ENCODE peak calls at places on chromosomes 3 and 15, in ten cellular contexts. One of them, this sample, is unnamed.

GRCh38 chr3:124558898-124559649 is 171.2 kb upstream of the UMPS start:
- ATAC-seq in activated T-cell treated with anti-CD3 and anti-CD28 coated beads, Interleukin-2, amount 50 U/mL, for 72 hours: no peak
- ATAC-seq in upper lobe of right lung: peak
- ATAC-seq in Right ventricle myocardium inferior: peak
- ATAC-seq in omental fat pad: peak
- ATAC-seq in pancreas: peak
- ATAC-seq in central memory CD8-positive, alpha-beta T cell: no peak
- ATAC-seq in activated CD8-positive, alpha-beta memory T cell treated with anti-CD3 and anti-CD28 coated beads, Interleukin-2, amount 10 ng/mL, durations not matched to agents 7 days and 5 days: no peak
- ATAC-seq in body of pancreas: peak
- ATAC-seq in DND-41: no peak
- ATAC-seq in this sample: peak

GRCh38 chr15:100863406-100864198 is 16.0 kb upstream of the ALDH1A3 start:
- ATAC-seq in activated T-cell treated with anti-CD3 and anti-CD28 coated beads, Interleukin-2, amount 50 U/mL, for 72 hours: no peak
- ATAC-seq in upper lobe of right lung: peak
- ATAC-seq in Right ventricle myocardium inferior: peak
- ATAC-seq in omental fat pad: peak
- ATAC-seq in pancreas: peak
- ATAC-seq in central memory CD8-positive, alpha-beta T cell: no peak
- ATAC-seq in activated CD8-positive, alpha-beta memory T cell treated with anti-CD3 and anti-CD28 coated beads, Interleukin-2, amount 10 ng/mL, durations not matched to agents 7 days and 5 days: no peak
- ATAC-seq in body of pancreas: peak
- ATAC-seq in DND-41: no peak
- ATAC-seq in this sample: no peak

GRCh38 chr15:61228025-61228901 is 839 bp downstream of the RORA start:
- ATAC-seq in activated T-cell treated with anti-CD3 and anti-CD28 coated beads, Interleukin-2, amount 50 U/mL, for 72 hours: no peak
- ATAC-seq in upper lobe of right lung: no peak
- ATAC-seq in Right ventricle myocardium inferior: no peak
- ATAC-seq in omental fat pad: no peak
- ATAC-seq in pancreas: peak
- ATAC-seq in central memory CD8-positive, alpha-beta T cell: no peak
- ATAC-seq in activated CD8-positive, alpha-beta memory T cell treated with anti-CD3 and anti-CD28 coated beads, Interleukin-2, amount 10 ng/mL, durations not matched to agents 7 days and 5 days: no peak
- ATAC-seq in body of pancreas: no peak
- ATAC-seq in DND-41: no peak
- ATAC-seq in this sample: no peak

GRCh38 chr3:16286672-16287604 is 21.9 kb downstream of the OXNAD1 start:
- ATAC-seq in activated T-cell treated with anti-CD3 and anti-CD28 coated beads, Interleukin-2, amount 50 U/mL, for 72 hours: peak
- ATAC-seq in upper lobe of right lung: no peak
- ATAC-seq in Right ventricle myocardium inferior: no peak
- ATAC-seq in omental fat pad: no peak
- ATAC-seq in pancreas: no peak
- ATAC-seq in central memory CD8-positive, alpha-beta T cell: peak
- ATAC-seq in activated CD8-positive, alpha-beta memory T cell treated with anti-CD3 and anti-CD28 coated beads, Interleukin-2, amount 10 ng/mL, durations not matched to agents 7 days and 5 days: peak
- ATAC-seq in body of pancreas: no peak
- ATAC-seq in DND-41: no peak
- ATAC-seq in this sample: no peak

GRCh38 chr15:66680502-66680901 is 21.5 kb upstream of the SMAD6 start:
- ATAC-seq in activated T-cell treated with anti-CD3 and anti-CD28 coated beads, Interleukin-2, amount 50 U/mL, for 72 hours: no peak
- ATAC-seq in upper lobe of right lung: no peak
- ATAC-seq in Right ventricle myocardium inferior: no peak
- ATAC-seq in omental fat pad: no peak
- ATAC-seq in pancreas: no peak
- ATAC-seq in central memory CD8-positive, alpha-beta T cell: no peak
- ATAC-seq in activated CD8-positive, alpha-beta memory T cell treated with anti-CD3 and anti-CD28 coated beads, Interleukin-2, amount 10 ng/mL, durations not matched to agents 7 days and 5 days: no peak
- ATAC-seq in body of pancreas: no peak
- ATAC-seq in DND-41: no peak
- ATAC-seq in this sample: no peak

GRCh38 chr3:43346990-43347749 is 60.8 kb downstream of the SNRK start:
- ATAC-seq in activated T-cell treated with anti-CD3 and anti-CD28 coated beads, Interleukin-2, amount 50 U/mL, for 72 hours: peak
- ATAC-seq in upper lobe of right lung: peak
- ATAC-seq in Right ventricle myocardium inferior: no peak
- ATAC-seq in omental fat pad: no peak
- ATAC-seq in pancreas: no peak
- ATAC-seq in central memory CD8-positive, alpha-beta T cell: peak
- ATAC-seq in activated CD8-positive, alpha-beta memory T cell treated with anti-CD3 and anti-CD28 coated beads, Interleukin-2, amount 10 ng/mL, durations not matched to agents 7 days and 5 days: peak
- ATAC-seq in body of pancreas: no peak
- ATAC-seq in DND-41: peak
- ATAC-seq in this sample: no peak

GRCh38 chr3:136171097-136171542 is 25.0 kb downstream of the MSL2 start:
- ATAC-seq in activated T-cell treated with anti-CD3 and anti-CD28 coated beads, Interleukin-2, amount 50 U/mL, for 72 hours: peak
- ATAC-seq in upper lobe of right lung: no peak
- ATAC-seq in Right ventricle myocardium inferior: no peak
- ATAC-seq in omental fat pad: peak
- ATAC-seq in pancreas: peak
- ATAC-seq in central memory CD8-positive, alpha-beta T cell: no peak
- ATAC-seq in activated CD8-positive, alpha-beta memory T cell treated with anti-CD3 and anti-CD28 coated beads, Interleukin-2, amount 10 ng/mL, durations not matched to agents 7 days and 5 days: peak
- ATAC-seq in body of pancreas: no peak
- ATAC-seq in DND-41: no peak
- ATAC-seq in this sample: peak

GRCh38 chr15:59160880-59161593 is 45.6 kb upstream of the LDHAL6B start:
- ATAC-seq in activated T-cell treated with anti-CD3 and anti-CD28 coated beads, Interleukin-2, amount 50 U/mL, for 72 hours: no peak
- ATAC-seq in upper lobe of right lung: peak
- ATAC-seq in Right ventricle myocardium inferior: no peak
- ATAC-seq in omental fat pad: no peak
- ATAC-seq in pancreas: peak
- ATAC-seq in central memory CD8-positive, alpha-beta T cell: no peak
- ATAC-seq in activated CD8-positive, alpha-beta memory T cell treated with anti-CD3 and anti-CD28 coated beads, Interleukin-2, amount 10 ng/mL, durations not matched to agents 7 days and 5 days: no peak
- ATAC-seq in body of pancreas: no peak
- ATAC-seq in DND-41: no peak
- ATAC-seq in this sample: no peak

GRCh38 chr15:67548862-67549651 is 6.6 kb downstream of the MAP2K5 start:
- ATAC-seq in activated T-cell treated with anti-CD3 and anti-CD28 coated beads, Interleukin-2, amount 50 U/mL, for 72 hours: no peak
- ATAC-seq in upper lobe of right lung: peak
- ATAC-seq in Right ventricle myocardium inferior: peak
- ATAC-seq in omental fat pad: no peak
- ATAC-seq in pancreas: peak
- ATAC-seq in central memory CD8-positive, alpha-beta T cell: no peak
- ATAC-seq in activated CD8-positive, alpha-beta memory T cell treated with anti-CD3 and anti-CD28 coated beads, Interleukin-2, amount 10 ng/mL, durations not matched to agents 7 days and 5 days: no peak
- ATAC-seq in body of pancreas: no peak
- ATAC-seq in DND-41: no peak
- ATAC-seq in this sample: no peak

GRCh38 chr15:80674245-80674614 is 20.9 kb upstream of the ABHD17C start:
- ATAC-seq in activated T-cell treated with anti-CD3 and anti-CD28 coated beads, Interleukin-2, amount 50 U/mL, for 72 hours: no peak
- ATAC-seq in upper lobe of right lung: no peak
- ATAC-seq in Right ventricle myocardium inferior: no peak
- ATAC-seq in omental fat pad: no peak
- ATAC-seq in pancreas: peak
- ATAC-seq in central memory CD8-positive, alpha-beta T cell: no peak
- ATAC-seq in activated CD8-positive, alpha-beta memory T cell treated with anti-CD3 and anti-CD28 coated beads, Interleukin-2, amount 10 ng/mL, durations not matched to agents 7 days and 5 days: no peak
- ATAC-seq in body of pancreas: no peak
- ATAC-seq in DND-41: no peak
- ATAC-seq in this sample: no peak

GRCh38 chr3:53354945-53355498 is 7.7 kb upstream of the DCP1A start:
- ATAC-seq in activated T-cell treated with anti-CD3 and anti-CD28 coated beads, Interleukin-2, amount 50 U/mL, for 72 hours: no peak
- ATAC-seq in upper lobe of right lung: no peak
- ATAC-seq in Right ventricle myocardium inferior: no peak
- ATAC-seq in omental fat pad: no peak
- ATAC-seq in pancreas: no peak
- ATAC-seq in central memory CD8-positive, alpha-beta T cell: no peak
- ATAC-seq in activated CD8-positive, alpha-beta memory T cell treated with anti-CD3 and anti-CD28 coated beads, Interleukin-2, amount 10 ng/mL, durations not matched to agents 7 days and 5 days: no peak
- ATAC-seq in body of pancreas: no peak
- ATAC-seq in DND-41: no peak
- ATAC-seq in this sample: no peak

GRCh38 chr15:75089781-75090734 is 66.7 kb downstream of the PPCDC start:
- ATAC-seq in activated T-cell treated with anti-CD3 and anti-CD28 coated beads, Interleukin-2, amount 50 U/mL, for 72 hours: no peak
- ATAC-seq in upper lobe of right lung: peak
- ATAC-seq in Right ventricle myocardium inferior: peak
- ATAC-seq in omental fat pad: peak
- ATAC-seq in pancreas: peak
- ATAC-seq in central memory CD8-positive, alpha-beta T cell: no peak
- ATAC-seq in activated CD8-positive, alpha-beta memory T cell treated with anti-CD3 and anti-CD28 coated beads, Interleukin-2, amount 10 ng/mL, durations not matched to agents 7 days and 5 days: no peak
- ATAC-seq in body of pancreas: no peak
- ATAC-seq in DND-41: no peak
- ATAC-seq in this sample: peak

GRCh38 chr3:81439088-81439487 is 322.4 kb downstream of the GBE1 start:
- ATAC-seq in activated T-cell treated with anti-CD3 and anti-CD28 coated beads, Interleukin-2, amount 50 U/mL, for 72 hours: no peak
- ATAC-seq in upper lobe of right lung: no peak
- ATAC-seq in Right ventricle myocardium inferior: no peak
- ATAC-seq in omental fat pad: no peak
- ATAC-seq in pancreas: no peak
- ATAC-seq in central memory CD8-positive, alpha-beta T cell: no peak
- ATAC-seq in activated CD8-positive, alpha-beta memory T cell treated with anti-CD3 and anti-CD28 coated beads, Interleukin-2, amount 10 ng/mL, durations not matched to agents 7 days and 5 days: no peak
- ATAC-seq in body of pancreas: no peak
- ATAC-seq in DND-41: no peak
- ATAC-seq in this sample: no peak

GRCh38 chr3:186976802-186977201 is 46.5 kb downstream of the ST6GAL1 start:
- ATAC-seq in activated T-cell treated with anti-CD3 and anti-CD28 coated beads, Interleukin-2, amount 50 U/mL, for 72 hours: no peak
- ATAC-seq in upper lobe of right lung: no peak
- ATAC-seq in Right ventricle myocardium inferior: peak
- ATAC-seq in omental fat pad: peak
- ATAC-seq in pancreas: peak
- ATAC-seq in central memory CD8-positive, alpha-beta T cell: no peak
- ATAC-seq in activated CD8-positive, alpha-beta memory T cell treated with anti-CD3 and anti-CD28 coated beads, Interleukin-2, amount 10 ng/mL, durations not matched to agents 7 days and 5 days: no peak
- ATAC-seq in body of pancreas: no peak
- ATAC-seq in DND-41: no peak
- ATAC-seq in this sample: no peak

GRCh38 chr15:73375755-73376305 is 7.1 kb upstream of the HCN4 start:
- ATAC-seq in activated T-cell treated with anti-CD3 and anti-CD28 coated beads, Interleukin-2, amount 50 U/mL, for 72 hours: no peak
- ATAC-seq in upper lobe of right lung: no peak
- ATAC-seq in Right ventricle myocardium inferior: peak
- ATAC-seq in omental fat pad: no peak
- ATAC-seq in pancreas: no peak
- ATAC-seq in central memory CD8-positive, alpha-beta T cell: no peak
- ATAC-seq in activated CD8-positive, alpha-beta memory T cell treated with anti-CD3 and anti-CD28 coated beads, Interleukin-2, amount 10 ng/mL, durations not matched to agents 7 days and 5 days: no peak
- ATAC-seq in body of pancreas: no peak
- ATAC-seq in DND-41: no peak
- ATAC-seq in this sample: no peak